ENCODE peak calls at places on chromosomes 1 and 21, in nine cellular contexts. P, F, C, B, W, R, S, M and G are unnamed samples.

GRCh38 chr1:223129229-223129851 is 13.7 kb downstream of the TLR5 start:
- DNase-seq in B (no peak), F (peak; percentile 94), S (peak; percentile 44), P (peak; percentile 86), R (peak; percentile 61), W (peak; percentile 75), M (peak; percentile 79), C (peak; percentile 77), G (peak; percentile 92)

GRCh38 chr1:164855930-164856329 is 296.9 kb downstream of the PBX1 start:
- DNase-seq in R (no peak), P (no peak), B (no peak), F (no peak), C (no peak), M (no peak), W (no peak), S (no peak), G (peak; percentile 34)

GRCh38 chr21:26888256-26888655 is 43.0 kb upstream of the ADAMTS1 start:
- DNase-seq in B (no peak), C (no peak), M (no peak), W (no peak), P (no peak), R (no peak), F (no peak), S (no peak), G (no peak)

GRCh38 chr1:243798726-243799125 is 51.3 kb downstream of the AKT3 start:
- DNase-seq in M (no peak), R (peak; percentile 80), F (no peak), W (no peak), P (no peak), B (peak; percentile 27), S (no peak), C (no peak), G (no peak)

GRCh38 chr1:114367810-114368209 is 143.2 kb downstream of the TRIM33 start:
- DNase-seq in C (no peak), F (no peak), R (no peak), M (no peak), W (no peak), B (no peak), P (no peak), S (no peak), G (no peak)

GRCh38 chr1:7069888-7070287 is 284.6 kb downstream of the CAMTA1 start:
- DNase-seq in B (no peak), R (no peak), W (no peak), M (no peak), P (peak; percentile 89), F (no peak), C (no peak), S (no peak), G (no peak)

GRCh38 chr1:164772635-164773034 is 213.7 kb downstream of the PBX1 start:
- DNase-seq in F (no peak), R (peak; percentile 89), P (no peak), W (no peak), M (peak; percentile 79), C (peak; percentile 79), S (no peak), B (peak; percentile 89), G (no peak)

GRCh38 chr1:167876597-167877175 is 37.2 kb downstream of the ADCY10 start:
- DNase-seq in R (no peak), M (no peak), B (no peak), C (no peak), P (no peak), W (no peak), S (no peak), F (no peak), G (no peak)

GRCh38 chr1:2358072-2358471 is 33.3 kb downstream of the MORN1 start:
- DNase-seq in M (peak; percentile 41), R (no peak), F (peak; percentile 58), S (peak; percentile 4), P (no peak), B (no peak), W (no peak), C (no peak), G (no peak)

GRCh38 chr1:25050165-25050564 is 120.1 kb upstream of the RUNX3 start:
- DNase-seq in W (no peak), M (no peak), B (no peak), C (no peak), F (no peak), R (no peak), P (no peak), S (no peak), G (no peak)

GRCh38 chr1:221708076-221708571 is 33.8 kb downstream of the DUSP10 start:
- DNase-seq in R (no peak), F (no peak), W (peak; percentile 38), S (peak; percentile 59), M (no peak), B (no peak), P (no peak), C (no peak), G (no peak)

GRCh38 chr21:36776981-36777617 is 78.2 kb downstream of the SIM2 start:
- DNase-seq in S (no peak), B (no peak), C (no peak), W (no peak), M (no peak), R (no peak), P (no peak), F (peak; percentile 76), G (no peak)

GRCh38 chr1:16076003-16076870 is 2.8 kb upstream of the FAM131C start:
- DNase-seq in S (no peak), C (no peak), W (no peak), F (no peak), P (no peak), B (peak; percentile 69), M (peak; percentile 82), R (peak; percentile 90), G (no peak)

DNA sequence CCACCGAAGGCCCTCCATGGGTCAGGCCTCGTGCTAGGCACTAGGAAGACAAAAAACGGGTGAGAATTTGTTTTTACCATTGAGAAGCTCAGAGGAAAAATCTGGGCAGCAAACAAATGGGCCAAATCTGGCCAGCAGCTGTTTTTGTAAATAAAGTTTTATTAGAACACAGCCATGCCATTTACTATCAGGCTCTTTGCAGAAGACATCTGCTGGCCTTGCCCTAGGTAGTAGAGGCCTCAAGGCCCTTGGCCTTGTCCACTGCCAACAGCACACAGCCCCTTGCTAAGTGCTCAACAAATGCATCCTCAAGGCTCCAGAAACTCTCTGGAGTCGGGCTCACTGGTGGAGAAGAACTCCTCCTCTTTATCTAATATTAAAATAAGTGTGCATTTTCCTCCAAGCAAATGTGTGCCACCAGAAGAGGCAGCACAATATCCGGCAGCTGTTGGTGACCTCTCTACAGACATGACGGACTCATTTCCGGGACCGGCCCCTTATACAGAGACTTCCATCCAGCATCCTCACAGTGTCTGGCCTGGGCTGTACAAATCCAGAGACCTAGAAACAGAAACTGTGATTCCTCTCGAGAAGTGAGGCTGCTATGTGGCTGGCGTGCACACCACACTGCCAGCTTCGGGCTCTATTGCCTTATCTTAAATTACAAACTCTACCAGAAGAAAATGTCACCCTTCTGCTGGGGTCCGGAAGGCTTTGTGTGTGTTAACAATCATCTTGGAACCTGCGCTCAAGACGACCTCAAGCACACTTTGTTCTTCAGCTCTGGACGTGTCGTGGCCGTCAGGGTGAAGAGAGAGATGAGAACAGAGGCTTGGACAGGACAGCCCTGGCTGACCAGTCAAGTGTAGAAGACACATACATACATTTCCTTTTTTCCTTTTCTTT is 203.9 kb downstream of the TOMM20 start:
- DNase-seq in R (no peak), M (peak; percentile 52), B (no peak), F (peak; percentile 78), W (no peak), P (no peak), S (no peak), C (no peak), G (no peak)
- TF ChIP-seq CTCF in R (no peak), M (no peak), B (no peak), F (no peak), W (no peak), P (no peak), S (no peak), C (no peak), G (no peak)

GRCh38 chr21:17585875-17586450 is 26.7 kb downstream of the BTG3 start:
- DNase-seq in W (peak; percentile 58), F (no peak), S (no peak), B (peak; percentile 52), C (no peak), M (no peak), P (peak; percentile 61), R (peak; percentile 48), G (no peak)
- TF ChIP-seq CTCF in W (peak; percentile 39), F (no peak), S (peak; percentile 68), B (peak; percentile 36), C (peak; percentile 29), M (peak; percentile 59), P (peak; percentile 51), R (peak; percentile 56), G (peak; percentile 75)

GRCh38 chr21:35649186-35649585 is 411.1 kb downstream of the SETD4 start:
- DNase-seq in C (peak; percentile 17), F (no peak), S (no peak), R (no peak), B (no peak), M (no peak), W (no peak), P (no peak), G (no peak)

GRCh38 chr21:35651166-35651565 is 409.2 kb downstream of the SETD4 start:
- DNase-seq in B (no peak), P (no peak), R (no peak), S (no peak), W (no peak), F (no peak), M (no peak), C (no peak), G (no peak)

GRCh38 chr21:35646606-35647005 is 413.7 kb downstream of the SETD4 start:
- DNase-seq in S (no peak), W (no peak), M (no peak), F (no peak), C (no peak), P (no peak), B (no peak), R (no peak), G (no peak)

GRCh38 chr21:35652196-35652595 is 408.1 kb downstream of the SETD4 start:
- DNase-seq in C (no peak), M (no peak), P (no peak), S (no peak), F (no peak), W (no peak), R (no peak), B (no peak), G (no peak)

GRCh38 chr21:35648512-35648911 is 411.8 kb downstream of the SETD4 start:
- DNase-seq in F (no peak), R (no peak), P (no peak), M (no peak), C (no peak), W (no peak), S (no peak), B (no peak), G (no peak)
- TF ChIP-seq CTCF in F (no peak), R (no peak), P (peak; percentile 29), M (no peak), C (no peak), W (no peak), S (no peak), B (no peak), G (no peak)

DNA sequence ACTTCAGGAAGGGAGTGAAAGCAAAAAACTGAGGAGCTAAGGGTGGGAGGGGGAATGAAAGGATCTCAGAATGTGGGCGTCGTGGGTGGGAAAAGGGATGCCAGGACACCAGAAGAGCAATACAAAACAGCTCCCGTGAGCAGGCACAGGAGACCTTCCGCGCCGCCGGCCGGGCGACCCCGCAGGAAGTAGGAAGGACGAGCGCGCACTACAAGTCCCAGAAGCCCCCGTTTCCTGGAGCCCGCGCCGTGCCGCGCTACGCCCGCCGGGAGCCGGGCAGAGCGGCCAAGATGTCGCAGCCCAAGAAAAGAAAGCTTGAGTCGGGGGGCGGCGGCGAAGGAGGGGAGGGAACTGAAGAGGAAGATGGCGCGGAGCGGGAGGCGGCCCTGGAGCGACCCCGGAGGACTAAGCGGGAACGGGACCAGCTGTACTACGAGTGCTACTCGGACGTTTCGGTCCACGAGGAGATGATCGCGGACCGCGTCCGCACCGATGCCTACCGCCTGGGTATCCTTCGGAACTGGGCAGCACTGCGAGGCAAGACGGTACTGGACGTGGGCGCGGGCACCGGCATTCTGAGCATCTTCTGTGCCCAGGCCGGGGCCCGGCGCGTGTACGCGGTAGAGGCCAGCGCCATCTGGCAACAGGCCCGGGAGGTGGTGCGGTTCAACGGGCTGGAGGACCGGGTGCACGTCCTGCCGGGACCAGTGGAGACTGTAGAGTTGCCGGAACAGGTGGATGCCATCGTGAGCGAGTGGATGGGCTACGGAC is at the start of gene PRMT6:
- DNase-seq in P (peak; percentile 93), S (peak; percentile 81), C (peak; percentile 77), F (peak; percentile 96), W (peak; percentile 90), M (peak; percentile 86), R (no peak), B (peak; percentile 32), G (peak; percentile 90)
- TF ChIP-seq CTCF in P (no peak), S (no peak), C (no peak), F (no peak), W (no peak), M (no peak), R (no peak), B (no peak), G (no peak)